ENCODE peak calls at places on chromosome 1, in six cellular contexts. X is CD8-positive, alpha-beta T cell; Q is kidney; Z is fibroblast of lung; B is endothelial cell of umbilical vein; L is body of pancreas. K is an unnamed sample.

GRCh38 chr1:47951026-47951425 is 46.2 kb downstream of the TRABD2B start:
- DNase-seq in X (no peak), Z (no peak), L (no peak), Q (peak; percentile 73), B (no peak), K (no peak)

GRCh38 chr1:150619576-150620509 is 9.6 kb downstream of the ENSA start:
- DNase-seq in Z (peak; percentile 79), B (peak; percentile 85), X (no peak), L (peak; percentile 65), Q (no peak), K (peak; percentile 42)

GRCh38 chr1:20699558-20699957 is 18.2 kb downstream of the KIF17 start:
- DNase-seq in L (no peak), Z (no peak), X (no peak), Q (no peak), B (no peak), K (no peak)

GRCh38 chr1:240575976-240576666 is 35.8 kb downstream of the GREM2 start:
- DNase-seq in Z (peak; percentile 64), B (no peak), Q (no peak), L (no peak), X (peak; percentile 23), K (peak; percentile 36)

GRCh38 chr1:193905288-193906085 is 719.1 kb upstream of the B3GALT2 start:
- DNase-seq in B (no peak), Z (peak; percentile 20), X (no peak), L (no peak), Q (no peak), K (no peak)

GRCh38 chr1:70674981-70675685 is 264.1 kb downstream of the CTH start:
- DNase-seq in Z (no peak), B (no peak), L (no peak), X (no peak), Q (no peak), K (no peak)

GRCh38 chr1:30366914-30367313 is 356.5 kb downstream of the MATN1 start:
- DNase-seq in Q (no peak), X (no peak), Z (no peak), L (no peak), B (no peak), K (no peak)

GRCh38 chr1:6889875-6890480 is 104.7 kb downstream of the CAMTA1 start:
- DNase-seq in Q (no peak), B (peak; percentile 82), X (peak; percentile 28), Z (peak; percentile 42), L (peak; percentile 77), K (peak; percentile 75)

GRCh38 chr1:65232402-65233122 is 76.8 kb upstream of the DNAJC6 start:
- DNase-seq in X (no peak), Z (no peak), L (no peak), Q (no peak), B (no peak), K (no peak)

GRCh38 chr1:116518400-116518799 is 52.4 kb downstream of the CD58 start:
- DNase-seq in Z (no peak), Q (no peak), L (no peak), X (no peak), B (no peak), K (no peak)

GRCh38 chr1:116513956-116514355 is 56.9 kb downstream of the CD58 start:
- DNase-seq in Z (no peak), X (no peak), B (no peak), L (no peak), Q (no peak), K (no peak)

GRCh38 chr1:116514708-116515525 is 55.9 kb downstream of the CD58 start:
- DNase-seq in L (no peak), X (peak; percentile 61), B (no peak), Z (peak; percentile 90), Q (no peak), K (no peak)

GRCh38 chr1:116516631-116517030 is 54.2 kb downstream of the CD58 start:
- DNase-seq in Z (no peak), B (no peak), X (no peak), Q (no peak), L (no peak), K (no peak)

DNA sequence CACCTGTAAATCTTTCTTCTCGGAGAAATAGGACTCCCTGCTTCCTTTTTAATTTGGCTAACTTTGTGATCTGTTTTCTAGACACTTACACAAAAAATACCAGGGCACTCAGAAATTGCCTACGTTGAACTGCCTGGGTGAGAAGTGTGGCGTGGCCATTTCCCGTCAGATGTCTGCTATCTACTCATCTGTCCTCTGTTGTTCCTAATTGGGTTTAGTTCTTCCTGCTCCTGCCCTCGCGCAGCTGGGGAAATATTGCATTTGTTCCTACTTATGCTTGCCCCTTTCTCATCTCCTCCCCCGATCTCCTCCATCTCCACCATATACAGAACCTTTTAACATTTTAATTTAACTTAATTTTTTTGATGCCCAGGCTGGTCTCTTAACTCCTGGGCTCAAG is 55.1 kb downstream of the CD58 start:
- DNase-seq in B (no peak), Z (no peak), L (no peak), X (peak; percentile 43), Q (no peak), K (no peak)
- H3K4me3 ChIP-seq in B (no peak overlapping the region), Z (no peak overlapping the region), L (no peak overlapping the region), X (peak overlapping the region; percentile 18), Q (no peak overlapping the region), K (no peak overlapping the region)

GRCh38 chr1:156468693-156469345 is 31.8 kb downstream of the MEF2D start:
- DNase-seq in Z (no peak), B (no peak), L (no peak), Q (no peak), X (no peak), K (no peak)
- H3K27ac ChIP-seq in Z (no peak overlapping the region), B (no peak overlapping the region), L (no peak overlapping the region), Q (no peak overlapping the region), X (no peak overlapping the region), K (no peak overlapping the region)

GRCh38 chr1:26158271-26159112 is at the start of gene FAM110D:
- DNase-seq in Z (no peak), B (peak; percentile 49), Q (peak; percentile 50), X (no peak), L (no peak), K (no peak)
- H3K4me3 ChIP-seq in Z (no peak within 1 kb of the TSS), B (no peak within 1 kb of the TSS), Q (peak within 1 kb of the TSS; percentile 47), X (no peak within 1 kb of the TSS), L (no peak within 1 kb of the TSS), K (no peak within 1 kb of the TSS)

GRCh38 chr1:37556712-37557196 is at the start of gene DNALI1:
- DNase-seq in X (no peak), B (peak; percentile 93), Q (peak; percentile 95), L (peak; percentile 97), Z (peak; percentile 87), K (peak; percentile 93)
- H3K27ac ChIP-seq in X (no peak within 1 kb of the TSS), B (no peak within 1 kb of the TSS), Q (peak within 1 kb of the TSS; percentile 53), L (peak within 1 kb of the TSS; percentile 63), Z (peak within 1 kb of the TSS; percentile 62), K (peak within 1 kb of the TSS; percentile 25)

DNA sequence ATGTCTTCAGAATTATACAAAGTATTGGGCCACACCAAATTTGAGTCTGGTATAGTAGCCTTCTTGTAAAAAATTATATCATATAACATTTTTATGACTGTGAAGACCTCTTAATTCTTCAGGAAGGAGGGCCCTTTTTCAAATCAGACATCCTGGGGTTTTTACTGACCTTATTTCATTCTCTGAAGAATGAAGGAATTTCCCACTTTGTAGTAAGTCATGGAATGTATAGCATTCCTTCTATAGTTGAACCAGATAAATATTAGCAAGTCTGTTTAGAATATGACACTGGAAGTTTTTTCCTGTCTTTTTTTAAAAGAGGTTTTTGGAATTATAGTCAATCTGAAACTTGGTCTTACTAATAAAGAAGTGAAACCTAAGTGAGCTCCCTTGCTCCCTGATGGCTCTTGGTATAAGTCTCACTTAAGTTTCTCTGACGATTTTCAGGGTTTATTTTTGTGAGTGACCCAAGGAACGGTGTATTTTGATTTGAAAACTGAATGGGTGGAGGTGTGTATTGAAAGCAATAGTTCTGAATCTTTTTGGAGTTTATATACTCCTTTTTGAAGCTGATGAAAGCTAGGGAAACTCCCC is 23.7 kb downstream of the SNX27 start:
- DNase-seq in B (no peak), Q (no peak), X (no peak), L (no peak), Z (no peak), K (no peak)
- H3K4me3 ChIP-seq in B (no peak overlapping the region), Q (no peak overlapping the region), X (no peak overlapping the region), L (no peak overlapping the region), Z (no peak overlapping the region), K (no peak overlapping the region)

K was measured in thyroid gland.